ENCODE peak calls at places on chromosomes 13 and 19, in eight cellular contexts. P is HTR-8/SVneo, F is fibroblast of lung, M is AG08395, L is omental fat pad, C is epithelial cell of esophagus, B is NCI-H82, R is hippocampal formation. X is an unnamed sample.

GRCh38 chr13:37175996-37176395 is 70.5 kb upstream of the CSNK1A1L start:
- DNase-seq in P (no peak), F (peak), M (peak), L (no peak), C (peak), B (no peak), R (no peak), X (no peak)

GRCh38 chr13:52070929-52071523 is 46.5 kb downstream of the UTP14C start:
- DNase-seq in P (peak), F (peak), M (peak), L (no peak), C (peak), B (peak), R (no peak), X (peak)

GRCh38 chr13:35826626-35827254 is 304.4 kb downstream of the DCLK1 start:
- DNase-seq in P (no peak), F (no peak), M (no peak), L (no peak), C (no peak), B (peak), R (no peak), X (no peak)

GRCh38 chr13:90197722-90198121 is 1149.8 kb upstream of the MIR17HG start:
- DNase-seq in P (no peak), F (peak), M (peak), L (no peak), C (peak), B (no peak), R (no peak), X (no peak)

GRCh38 chr19:31515931-31516330 is 166.7 kb upstream of the TSHZ3 start:
- DNase-seq in P (no peak), F (no peak), M (peak), L (no peak), C (no peak), B (no peak), R (no peak), X (no peak)

GRCh38 chr19:4717191-4717965 is 6.3 kb downstream of the DPP9 start:
- DNase-seq in P (peak), F (peak), M (no peak), L (no peak), C (peak), B (no peak), R (no peak), X (peak)

GRCh38 chr13:110676511-110677204 is 29.3 kb downstream of the CARS2 start:
- DNase-seq in P (no peak), F (no peak), M (no peak), L (no peak), C (no peak), B (no peak), R (no peak), X (no peak)

GRCh38 chr19:4373601-4374441 is 26.5 kb downstream of the SH3GL1 start:
- DNase-seq in P (no peak), F (peak), M (peak), L (no peak), C (no peak), B (no peak), R (peak), X (no peak)

GRCh38 chr13:82330499-82330898 is 1551.8 kb downstream of the SLITRK1 start:
- DNase-seq in P (no peak), F (no peak), M (no peak), L (no peak), C (peak), B (peak), R (no peak), X (peak)

GRCh38 chr19:36750066-36750691 is 22.4 kb downstream of the ZNF850 start:
- DNase-seq in P (no peak), F (no peak), M (no peak), L (no peak), C (no peak), B (no peak), R (no peak), X (no peak)

GRCh38 chr13:43785681-43786471 is 896 bp downstream of the ENOX1 start:
- DNase-seq in P (peak), F (peak), M (peak), L (peak), C (peak), B (peak), R (peak), X (peak)

GRCh38 chr13:30376426-30377311 is 45.6 kb upstream of the UBE2L5 start:
- DNase-seq in P (no peak), F (no peak), M (no peak), L (no peak), C (peak), B (no peak), R (no peak), X (no peak)

GRCh38 chr19:41307090-41307875 is 2.7 kb upstream of the CCDC97 start:
- DNase-seq in P (no peak), F (no peak), M (no peak), L (no peak), C (no peak), B (no peak), R (no peak), X (no peak)

GRCh38 chr19:1952635-1953034 is 11.7 kb downstream of the CSNK1G2 start:
- DNase-seq in P (no peak), F (no peak), M (no peak), L (no peak), C (no peak), B (no peak), R (no peak), X (no peak)

GRCh38 chr19:50777830-50778303 is 7.6 kb downstream of the GPR32 start:
- DNase-seq in P (no peak), F (no peak), M (peak), L (no peak), C (peak), B (no peak), R (no peak), X (peak)

GRCh38 chr13:27728271-27728670 is 64.0 kb upstream of the GSX1 start:
- DNase-seq in P (no peak), F (no peak), M (peak), L (no peak), C (no peak), B (peak), R (peak), X (no peak)

GRCh38 chr19:3573162-3573857 is 566 bp downstream of the HMG20B start:
- DNase-seq in P (no peak), F (no peak), M (no peak), L (no peak), C (no peak), B (peak), R (no peak), X (peak)